ENCODE peak calls at places on chromosome 20, in eight cellular contexts. One of them, this sample, is unnamed.
A peak's percentile ranks its signal among the peaks of the same experiment; 100 is the strongest.

GRCh38 chr20:17631576-17632319 is 50.3 kb downstream of the RRBP1 start:
- DNase-seq in B cell: no peak
- DNase-seq in AG04450: no peak
- DNase-seq in neural crest cell: no peak
- DNase-seq in lung: no peak
- DNase-seq in kidney epithelial cell: no peak
- DNase-seq in nephron progenitor cell: no peak
- DNase-seq in left ventricle myocardium inferior: no peak
- DNase-seq in this sample: no peak

GRCh38 chr20:63610581-63611435 is 16.1 kb downstream of the GMEB2 start:
- DNase-seq in lung: no peak
- DNase-seq in neural crest cell: no peak
- DNase-seq in nephron progenitor cell: no peak
- DNase-seq in kidney epithelial cell: no peak
- DNase-seq in left ventricle myocardium inferior: no peak
- DNase-seq in B cell: no peak
- DNase-seq in AG04450: no peak
- DNase-seq in this sample: no peak

GRCh38 chr20:49572857-49573256 is 4.9 kb upstream of the PTGIS start:
- DNase-seq in AG04450: no peak
- DNase-seq in nephron progenitor cell: no peak
- DNase-seq in B cell: no peak
- DNase-seq in lung: no peak
- DNase-seq in kidney epithelial cell: no peak
- DNase-seq in neural crest cell: no peak
- DNase-seq in left ventricle myocardium inferior: no peak
- DNase-seq in this sample: no peak

GRCh38 chr20:37276494-37277252 is 12.8 kb upstream of the MANBAL start:
- DNase-seq in neural crest cell: no peak
- DNase-seq in kidney epithelial cell: peak; percentile 19
- DNase-seq in lung: no peak
- DNase-seq in B cell: peak; percentile 67
- DNase-seq in left ventricle myocardium inferior: peak; percentile 41
- DNase-seq in AG04450: peak; percentile 85
- DNase-seq in nephron progenitor cell: no peak
- DNase-seq in this sample: peak; percentile 57

GRCh38 chr20:47656313-47656712 is 129.0 kb downstream of the SULF2 start:
- DNase-seq in lung: no peak
- DNase-seq in B cell: no peak
- DNase-seq in left ventricle myocardium inferior: no peak
- DNase-seq in AG04450: no peak
- DNase-seq in kidney epithelial cell: no peak
- DNase-seq in nephron progenitor cell: no peak
- DNase-seq in neural crest cell: no peak
- DNase-seq in this sample: no peak

GRCh38 chr20:38812915-38813573 is 7.5 kb downstream of the PPP1R16B start:
- DNase-seq in left ventricle myocardium inferior: no peak
- DNase-seq in kidney epithelial cell: no peak
- DNase-seq in lung: no peak
- DNase-seq in neural crest cell: no peak
- DNase-seq in nephron progenitor cell: no peak
- DNase-seq in AG04450: no peak
- DNase-seq in B cell: no peak
- DNase-seq in this sample: no peak

GRCh38 chr20:59565768-59566461 is 38.4 kb upstream of the PHACTR3 start:
- DNase-seq in B cell: no peak
- DNase-seq in left ventricle myocardium inferior: no peak
- DNase-seq in AG04450: no peak
- DNase-seq in lung: no peak
- DNase-seq in kidney epithelial cell: no peak
- DNase-seq in nephron progenitor cell: no peak
- DNase-seq in neural crest cell: no peak
- DNase-seq in this sample: no peak

GRCh38 chr20:4944518-4944917 is 56.8 kb downstream of the SLC23A2 start:
- DNase-seq in neural crest cell: no peak
- DNase-seq in kidney epithelial cell: no peak
- DNase-seq in left ventricle myocardium inferior: no peak
- DNase-seq in B cell: no peak
- DNase-seq in lung: peak; percentile 45
- DNase-seq in nephron progenitor cell: no peak
- DNase-seq in AG04450: no peak
- DNase-seq in this sample: no peak

GRCh38 chr20:62183426-62184142 is 756 bp downstream of the MTG2 start:
- DNase-seq in B cell: no peak
- DNase-seq in lung: no peak
- DNase-seq in nephron progenitor cell: no peak
- DNase-seq in kidney epithelial cell: no peak
- DNase-seq in neural crest cell: no peak
- DNase-seq in AG04450: no peak
- DNase-seq in left ventricle myocardium inferior: no peak
- DNase-seq in this sample: no peak

GRCh38 chr20:25198663-25199363 is 3.3 kb downstream of the ENTPD6 start:
- DNase-seq in B cell: no peak
- DNase-seq in AG04450: no peak
- DNase-seq in lung: no peak
- DNase-seq in left ventricle myocardium inferior: no peak
- DNase-seq in nephron progenitor cell: no peak
- DNase-seq in kidney epithelial cell: no peak
- DNase-seq in neural crest cell: no peak
- DNase-seq in this sample: no peak

GRCh38 chr20:62652894-62653305 is 10.6 kb downstream of the SLCO4A1 start:
- DNase-seq in AG04450: no peak
- DNase-seq in left ventricle myocardium inferior: no peak
- DNase-seq in kidney epithelial cell: no peak
- DNase-seq in nephron progenitor cell: no peak
- DNase-seq in B cell: no peak
- DNase-seq in neural crest cell: no peak
- DNase-seq in lung: no peak
- DNase-seq in this sample: no peak

GRCh38 chr20:36574278-36575065 is 1.1 kb downstream of the TGIF2 start:
- DNase-seq in kidney epithelial cell: no peak
- DNase-seq in AG04450: no peak
- DNase-seq in lung: peak; percentile 45
- DNase-seq in left ventricle myocardium inferior: peak; percentile 42
- DNase-seq in B cell: peak; percentile 47
- DNase-seq in nephron progenitor cell: peak; percentile 76
- DNase-seq in neural crest cell: peak; percentile 43
- DNase-seq in this sample: peak; percentile 72

GRCh38 chr20:16701296-16701695 is 28.5 kb upstream of the SNRPB2 start:
- DNase-seq in nephron progenitor cell: no peak
- DNase-seq in AG04450: no peak
- DNase-seq in B cell: no peak
- DNase-seq in neural crest cell: no peak
- DNase-seq in lung: no peak
- DNase-seq in kidney epithelial cell: no peak
- DNase-seq in left ventricle myocardium inferior: no peak
- DNase-seq in this sample: no peak

GRCh38 chr20:6562111-6562510 is 205.4 kb upstream of the BMP2 start:
- DNase-seq in nephron progenitor cell: no peak
- DNase-seq in left ventricle myocardium inferior: no peak
- DNase-seq in kidney epithelial cell: peak; percentile 38
- DNase-seq in AG04450: no peak
- DNase-seq in neural crest cell: no peak
- DNase-seq in B cell: no peak
- DNase-seq in lung: no peak
- DNase-seq in this sample: no peak

GRCh38 chr20:36344517-36345132 is 38.5 kb downstream of the DLGAP4 start:
- DNase-seq in neural crest cell: peak; percentile 62
- DNase-seq in kidney epithelial cell: peak; percentile 9
- DNase-seq in nephron progenitor cell: peak; percentile 88
- DNase-seq in lung: no peak
- DNase-seq in left ventricle myocardium inferior: peak; percentile 32
- DNase-seq in B cell: no peak
- DNase-seq in AG04450: peak; percentile 6
- DNase-seq in this sample: peak; percentile 41

GRCh38 chr20:49641683-49642649 is 71.7 kb downstream of the B4GALT5 start:
- DNase-seq in kidney epithelial cell: no peak
- DNase-seq in left ventricle myocardium inferior: no peak
- DNase-seq in nephron progenitor cell: peak; percentile 18
- DNase-seq in B cell: no peak
- DNase-seq in lung: no peak
- DNase-seq in neural crest cell: no peak
- DNase-seq in AG04450: no peak
- DNase-seq in this sample: peak; percentile 50

GRCh38 chr20:31838646-31839292 is 6.6 kb downstream of the FOXS1 start:
- DNase-seq in kidney epithelial cell: no peak
- DNase-seq in nephron progenitor cell: no peak
- DNase-seq in neural crest cell: no peak
- DNase-seq in B cell: no peak
- DNase-seq in left ventricle myocardium inferior: no peak
- DNase-seq in AG04450: no peak
- DNase-seq in lung: no peak
- DNase-seq in this sample: no peak

DNA sequence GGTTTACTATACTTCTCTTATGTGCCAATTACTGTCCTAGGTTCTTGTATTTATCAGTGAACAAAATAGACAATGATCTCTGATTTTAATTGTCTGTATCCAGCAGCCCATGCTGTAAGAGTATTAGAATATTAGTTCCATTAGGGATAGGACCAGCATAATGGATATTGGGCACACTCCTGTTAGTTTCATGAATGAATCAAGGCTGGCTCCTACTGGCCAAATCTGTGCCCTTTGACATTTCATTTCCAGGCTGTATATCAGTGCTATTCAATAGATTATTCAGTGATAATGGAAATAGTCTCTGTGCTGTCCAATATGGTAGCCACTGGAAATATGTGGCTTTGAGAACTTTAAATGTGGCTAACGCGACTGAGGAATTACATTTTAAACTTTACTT is 1007.9 kb upstream of the FLRT3 start:
- DNase-seq in neural crest cell: no peak
- DNase-seq in B cell: no peak
- DNase-seq in AG04450: no peak
- DNase-seq in nephron progenitor cell: no peak
- DNase-seq in lung: no peak
- DNase-seq in left ventricle myocardium inferior: no peak
- DNase-seq in kidney epithelial cell: no peak
- DNase-seq in this sample: no peak
- TF ChIP-seq CTCF in neural crest cell: no peak
- TF ChIP-seq CTCF in B cell: no peak
- TF ChIP-seq CTCF in AG04450: no peak
- TF ChIP-seq CTCF in nephron progenitor cell: no peak
- TF ChIP-seq CTCF in lung: no peak
- TF ChIP-seq CTCF in left ventricle myocardium inferior: no peak
- TF ChIP-seq CTCF in kidney epithelial cell: no peak
- TF ChIP-seq CTCF in this sample: no peak

DNA sequence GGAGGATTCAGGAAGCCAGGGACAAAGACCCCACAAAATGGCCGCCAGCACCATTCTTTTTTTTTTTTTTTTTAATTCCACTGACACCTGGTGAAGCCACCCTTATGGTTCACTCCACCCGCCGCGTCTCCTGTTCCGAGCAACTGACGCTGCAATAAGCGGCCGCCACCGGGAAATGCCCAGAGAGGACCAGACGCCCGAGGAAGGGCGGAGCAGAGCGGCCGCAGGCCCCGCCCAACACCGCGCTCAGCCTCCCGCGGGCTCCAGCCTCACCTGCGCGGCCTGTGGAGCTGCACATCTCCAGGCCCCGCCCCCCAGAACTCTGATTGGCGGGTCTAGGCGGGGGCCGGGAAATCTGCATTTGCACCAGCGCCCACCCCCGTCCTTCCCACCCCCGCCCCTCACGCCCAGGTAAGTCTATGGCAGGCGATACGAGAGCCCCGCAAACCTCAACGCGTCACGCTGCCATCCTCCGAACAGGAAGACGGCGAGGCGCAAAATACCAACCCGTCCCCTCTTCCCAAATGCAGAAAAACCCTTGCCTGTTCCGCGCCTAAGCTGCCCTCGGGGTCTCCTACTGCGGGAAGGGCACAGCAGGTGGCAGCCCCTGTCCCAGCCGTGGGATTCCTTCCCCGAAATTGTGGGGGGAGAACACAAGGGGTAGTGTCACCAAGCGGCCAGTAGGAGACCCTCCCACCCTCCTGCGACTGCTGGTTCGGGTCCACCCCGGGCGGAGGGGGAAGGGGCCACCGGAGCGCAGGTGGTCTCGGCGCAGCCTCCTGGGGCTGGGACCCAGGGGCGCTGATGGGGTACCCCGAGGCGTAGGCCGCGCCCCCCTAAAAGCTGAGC is 948 bp downstream of the ATP9A start:
- DNase-seq in neural crest cell: peak; percentile 46
- DNase-seq in B cell: no peak
- DNase-seq in nephron progenitor cell: peak; percentile 77
- DNase-seq in kidney epithelial cell: peak; percentile 21
- DNase-seq in left ventricle myocardium inferior: peak; percentile 65
- DNase-seq in lung: peak; percentile 87
- DNase-seq in AG04450: no peak
- DNase-seq in this sample: peak; percentile 92
- TF ChIP-seq CTCF in neural crest cell: peak; percentile 68
- TF ChIP-seq CTCF in B cell: no peak
- TF ChIP-seq CTCF in nephron progenitor cell: peak; percentile 44
- TF ChIP-seq CTCF in kidney epithelial cell: peak; percentile 50
- TF ChIP-seq CTCF in left ventricle myocardium inferior: peak; percentile 40
- TF ChIP-seq CTCF in lung: no peak
- TF ChIP-seq CTCF in AG04450: peak; percentile 48
- TF ChIP-seq CTCF in this sample: peak; percentile 8

GRCh38 chr20:51562334-51563140 is 20.0 kb upstream of the NFATC2 start:
- DNase-seq in neural crest cell: peak; percentile 57
- DNase-seq in nephron progenitor cell: peak; percentile 71
- DNase-seq in B cell: no peak
- DNase-seq in AG04450: peak; percentile 83
- DNase-seq in kidney epithelial cell: peak; percentile 75
- DNase-seq in lung: peak; percentile 60
- DNase-seq in left ventricle myocardium inferior: peak; percentile 81
- DNase-seq in this sample: peak; percentile 79
- TF ChIP-seq CTCF in neural crest cell: no peak
- TF ChIP-seq CTCF in nephron progenitor cell: no peak
- TF ChIP-seq CTCF in B cell: no peak
- TF ChIP-seq CTCF in AG04450: peak; percentile 20
- TF ChIP-seq CTCF in kidney epithelial cell: no peak
- TF ChIP-seq CTCF in lung: no peak
- TF ChIP-seq CTCF in left ventricle myocardium inferior: peak; percentile 42
- TF ChIP-seq CTCF in this sample: no peak

GRCh38 chr20:19785173-19785799 is 27.2 kb downstream of the RIN2 start:
- DNase-seq in nephron progenitor cell: no peak
- DNase-seq in left ventricle myocardium inferior: no peak
- DNase-seq in kidney epithelial cell: no peak
- DNase-seq in AG04450: no peak
- DNase-seq in neural crest cell: no peak
- DNase-seq in B cell: no peak
- DNase-seq in lung: no peak
- DNase-seq in this sample: no peak
- TF ChIP-seq CTCF in nephron progenitor cell: no peak
- TF ChIP-seq CTCF in left ventricle myocardium inferior: no peak
- TF ChIP-seq CTCF in kidney epithelial cell: no peak
- TF ChIP-seq CTCF in AG04450: no peak
- TF ChIP-seq CTCF in neural crest cell: no peak
- TF ChIP-seq CTCF in B cell: no peak
- TF ChIP-seq CTCF in lung: no peak
- TF ChIP-seq CTCF in this sample: no peak

GRCh38 chr20:1301031-1301529 is 27.9 kb downstream of the SDCBP2 start:
- DNase-seq in B cell: no peak
- DNase-seq in kidney epithelial cell: no peak
- DNase-seq in nephron progenitor cell: no peak
- DNase-seq in neural crest cell: no peak
- DNase-seq in left ventricle myocardium inferior: no peak
- DNase-seq in lung: no peak
- DNase-seq in AG04450: no peak
- DNase-seq in this sample: no peak
- TF ChIP-seq CTCF in B cell: no peak
- TF ChIP-seq CTCF in kidney epithelial cell: no peak
- TF ChIP-seq CTCF in nephron progenitor cell: no peak
- TF ChIP-seq CTCF in neural crest cell: no peak
- TF ChIP-seq CTCF in left ventricle myocardium inferior: no peak
- TF ChIP-seq CTCF in lung: no peak
- TF ChIP-seq CTCF in AG04450: no peak
- TF ChIP-seq CTCF in this sample: no peak